ENCODE peak calls at places on chromosome X, in ten cellular contexts. N is gastrocnemius medialis, B is A549, M is upper lobe of left lung, G is endothelial cell of umbilical vein, V is IMR-90, U is ovary, D is HCT116, Q is tibial nerve, P is spleen. X is an unnamed sample.

GRCh38 chrX:134625315-134625718 is 33.0 kb downstream of the PLAC1 start:
- DNase-seq in N (peak; percentile 22), B (no peak), M (no peak), G (peak; percentile 26), V (no peak), U (no peak), D (no peak), Q (no peak), P (no peak), X (no peak)

GRCh38 chrX:135437867-135438733 is 16.4 kb downstream of the SMIM10L2A start:
- DNase-seq in N (no peak), B (no peak), M (peak; percentile 47), G (no peak), V (no peak), U (no peak), D (no peak), Q (no peak), P (peak; percentile 64), X (peak; percentile 26)

GRCh38 chrX:17373337-17373736 is 1.7 kb upstream of the NHS start:
- DNase-seq in N (no peak), B (no peak), M (no peak), G (no peak), V (no peak), U (no peak), D (no peak), Q (no peak), P (no peak), X (no peak)

GRCh38 chrX:9231491-9231890 is 197.6 kb upstream of the FAM9B start:
- DNase-seq in N (no peak), B (peak; percentile 48), M (no peak), G (no peak), V (peak; percentile 33), U (no peak), D (no peak), Q (no peak), P (no peak), X (no peak)

GRCh38 chrX:83759872-83760271 is 101.1 kb upstream of the CYLC1 start:
- DNase-seq in N (no peak), B (no peak), M (no peak), G (no peak), V (peak; percentile 9), U (no peak), D (no peak), Q (no peak), P (no peak), X (no peak)

GRCh38 chrX:105975382-105975781 is 63.1 kb downstream of the SERPINA7 start:
- DNase-seq in N (no peak), B (no peak), M (no peak), G (no peak), V (peak; percentile 1), U (no peak), D (peak; percentile 12), Q (no peak), P (no peak), X (no peak)

GRCh38 chrX:102934624-102935023 is 2.4 kb upstream of the RAB40AL start:
- DNase-seq in N (no peak), B (peak; percentile 3), M (no peak), G (peak; percentile 18), V (peak; percentile 4), U (no peak), D (no peak), Q (peak; percentile 12), P (no peak), X (no peak)

GRCh38 chrX:38061335-38061734 is 55.0 kb downstream of the SYTL5 start:
- DNase-seq in N (no peak), B (no peak), M (no peak), G (peak; percentile 37), V (peak; percentile 44), U (no peak), D (peak; percentile 73), Q (no peak), P (no peak), X (no peak)

GRCh38 chrX:151396042-151396826 is 772 bp upstream of the VMA21 start:
- DNase-seq in N (peak; percentile 18), B (no peak), M (no peak), G (no peak), V (peak; percentile 43), U (peak; percentile 38), D (no peak), Q (no peak), P (no peak), X (no peak)

GRCh38 chrX:23822397-23822796 is 39.4 kb downstream of the SAT1 start:
- DNase-seq in N (no peak), B (no peak), M (no peak), G (no peak), V (peak; percentile 57), U (no peak), D (no peak), Q (no peak), P (no peak), X (no peak)

GRCh38 chrX:100687128-100687527 is 43.1 kb downstream of the SRPX2 start:
- DNase-seq in N (no peak), B (no peak), M (no peak), G (no peak), V (no peak), U (no peak), D (no peak), Q (no peak), P (no peak), X (no peak)

GRCh38 chrX:134948333-134949241 is 42.2 kb upstream of the SMIM10 start:
- DNase-seq in N (no peak), B (peak; percentile 41), M (no peak), G (peak; percentile 48), V (peak; percentile 88), U (no peak), D (peak; percentile 50), Q (no peak), P (no peak), X (no peak)

GRCh38 chrX:124984140-124984813 is 335.4 kb upstream of the TEX13C start:
- DNase-seq in N (no peak), B (no peak), M (no peak), G (no peak), V (no peak), U (no peak), D (no peak), Q (no peak), P (no peak), X (no peak)

GRCh38 chrX:119489212-119490074 is 21.2 kb downstream of the SLC25A5 start:
- DNase-seq in N (no peak), B (no peak), M (no peak), G (no peak), V (no peak), U (no peak), D (no peak), Q (no peak), P (no peak), X (no peak)

GRCh38 chrX:150899191-150899757 is 806 bp upstream of the CD99L2 start:
- DNase-seq in N (peak; percentile 23), B (peak; percentile 12), M (peak; percentile 82), G (peak; percentile 22), V (peak; percentile 6), U (peak; percentile 8), D (no peak), Q (peak; percentile 12), P (peak; percentile 90), X (no peak)

GRCh38 chrX:34218063-34218462 is 85.9 kb upstream of the FAM47A start:
- DNase-seq in N (no peak), B (no peak), M (no peak), G (no peak), V (no peak), U (no peak), D (no peak), Q (no peak), P (no peak), X (no peak)

GRCh38 chrX:45527834-45528233 is 327.2 kb upstream of the DIPK2B start:
- DNase-seq in N (no peak), B (no peak), M (no peak), G (no peak), V (peak; percentile 29), U (no peak), D (no peak), Q (no peak), P (no peak), X (no peak)

GRCh38 chrX:40644821-40645358 is 2.5 kb downstream of the CXorf38 start:
- DNase-seq in N (peak; percentile 24), B (no peak), M (no peak), G (peak; percentile 71), V (peak; percentile 74), U (peak; percentile 52), D (no peak), Q (peak; percentile 18), P (peak; percentile 89), X (peak; percentile 6)
- TF ChIP-seq POLR2A in N (no peak), B (no peak), M (peak; percentile 18), G (no peak), V (no peak), U (no peak), D (no peak), Q (no peak), P (no peak), X (peak; percentile 23)

GRCh38 chrX:107205770-107206696 is at the start of the genes DNAAF6 and NUP62CL:
- DNase-seq in N (peak; percentile 16), B (peak; percentile 82), M (peak; percentile 75), G (peak; percentile 14), V (no peak), U (peak; percentile 47), D (peak; percentile 80), Q (no peak), P (peak; percentile 85), X (peak; percentile 11)
- TF ChIP-seq POLR2A in N (no peak), B (peak; percentile 28), M (peak; percentile 13), G (no peak), V (no peak), U (no peak), D (no peak), Q (no peak), P (no peak), X (no peak)

GRCh38 chrX:72240976-72241375 is 2.1 kb upstream of the ERCC6L start:
- DNase-seq in N (no peak), B (no peak), M (no peak), G (no peak), V (no peak), U (no peak), D (no peak), Q (no peak), P (no peak), X (no peak)

GRCh38 chrX:72243472-72243871 is 4.6 kb upstream of the ERCC6L start:
- DNase-seq in N (no peak), B (no peak), M (no peak), G (peak; percentile 74), V (peak; percentile 51), U (no peak), D (no peak), Q (no peak), P (no peak), X (no peak)

GRCh38 chrX:72238183-72238582 is 644 bp downstream of the ERCC6L start:
- DNase-seq in N (no peak), B (no peak), M (no peak), G (no peak), V (no peak), U (no peak), D (no peak), Q (no peak), P (no peak), X (no peak)

GRCh38 chrX:72236841-72237240 is 2.0 kb downstream of the ERCC6L start:
- DNase-seq in N (no peak), B (no peak), M (no peak), G (no peak), V (peak; percentile 80), U (no peak), D (no peak), Q (no peak), P (no peak), X (no peak)

GRCh38 chrX:72238721-72239475 is at the start of gene ERCC6L:
- DNase-seq in N (peak; percentile 78), B (peak; percentile 86), M (peak; percentile 97), G (peak; percentile 89), V (peak; percentile 80), U (peak; percentile 83), D (peak; percentile 69), Q (peak; percentile 55), P (peak; percentile 95), X (peak; percentile 85)
- TF ChIP-seq POLR2A in N (no peak), B (peak; percentile 96), M (peak; percentile 51), G (peak; percentile 80), V (no peak), U (no peak), D (peak; percentile 93), Q (no peak), P (no peak), X (peak; percentile 85)

GRCh38 chrX:77910108-77910840 is at the start of gene ATP7A:
- DNase-seq in N (peak; percentile 86), B (peak; percentile 95), M (peak; percentile 94), G (peak; percentile 87), V (peak; percentile 88), U (peak; percentile 87), D (peak; percentile 54), Q (peak; percentile 61), P (peak; percentile 97), X (peak; percentile 58)
- TF ChIP-seq POLR2A in N (peak; percentile 56), B (peak; percentile 39), M (peak; percentile 67), G (no peak), V (peak; percentile 76), U (no peak), D (no peak), Q (no peak), P (no peak), X (peak; percentile 29)